ENCODE peak calls at places on chromosomes 13 and 19, in four cellular contexts. P is dorsolateral prefrontal cortex, N is ascending aorta, D is fibroblast of the aortic adventitia. I is an unnamed sample.

GRCh38 chr13:40490086-40490723 is 176.2 kb downstream of the FOXO1 start:
- DNase-seq in P (no peak), N (no peak), D (no peak), I (no peak)

GRCh38 chr19:29665826-29666633 is 769 bp downstream of the PLEKHF1 start:
- DNase-seq in N (peak), P (no peak), D (peak), I (no peak)

GRCh38 chr19:18634612-18635290 is 2.1 kb upstream of the KLHL26 start:
- DNase-seq in D (peak), N (no peak), P (no peak), I (peak)

GRCh38 chr13:49683489-49683888 is 7.8 kb downstream of the EBPL start:
- DNase-seq in N (no peak), P (no peak), D (no peak), I (no peak)

GRCh38 chr19:19372656-19373416 is 32.6 kb upstream of the GATAD2A start:
- DNase-seq in D (peak), N (peak), P (no peak), I (peak)

GRCh38 chr19:40237791-40238190 is 11.3 kb upstream of the CCNP start:
- DNase-seq in N (no peak), P (no peak), D (no peak), I (no peak)

GRCh38 chr13:72062566-72062965 is 195.6 kb upstream of the DACH1 start:
- DNase-seq in N (no peak), D (no peak), P (no peak), I (no peak)

GRCh38 chr19:56838930-56839664 is 1.4 kb downstream of the PEG3 start:
- DNase-seq in P (peak), N (peak), D (no peak), I (peak)

GRCh38 chr13:68748038-68748437 is 1359.6 kb upstream of the ATXN8OS start:
- DNase-seq in N (no peak), P (no peak), D (no peak), I (no peak)

GRCh38 chr13:35139591-35139990 is 197.5 kb downstream of the NBEA start:
- DNase-seq in P (no peak), N (no peak), D (peak), I (peak)

GRCh38 chr19:28727133-28727834 is 485.7 kb downstream of the UQCRFS1 start:
- DNase-seq in D (peak), P (no peak), N (no peak), I (peak)

GRCh38 chr13:20161275-20161950 is 561 bp upstream of the GJA3 start:
- DNase-seq in N (no peak), P (no peak), D (no peak), I (peak)

GRCh38 chr13:52846567-52847321 is 1.7 kb downstream of the PCDH8 start:
- DNase-seq in P (peak), D (peak), N (no peak), I (peak)

GRCh38 chr13:72208112-72208645 is 341.2 kb upstream of the DACH1 start:
- DNase-seq in P (no peak), D (no peak), N (no peak), I (no peak)

GRCh38 chr19:1102407-1103106 is 1.2 kb upstream of the GPX4 start:
- DNase-seq in D (peak), N (peak), P (no peak), I (peak)

GRCh38 chr13:41944635-41945401 is 16.1 kb downstream of the VWA8 start:
- DNase-seq in P (no peak), D (no peak), N (no peak), I (no peak)

GRCh38 chr13:83780201-83780600 is 102.1 kb downstream of the SLITRK1 start:
- DNase-seq in P (no peak), D (peak), N (no peak), I (peak)

GRCh38 chr19:17275441-17276175 is 6.1 kb upstream of the ANKLE1 start:
- DNase-seq in P (no peak), N (no peak), D (no peak), I (no peak)

GRCh38 chr13:20160346-20161274 is at the start of gene GJA3:
- DNase-seq in N (no peak), D (no peak), P (no peak), I (peak)

GRCh38 chr19:13684021-13684420 is 80.3 kb upstream of the MRI1 start:
- DNase-seq in N (no peak), P (no peak), D (no peak), I (no peak)

GRCh38 chr13:33073338-33073737 is 57.1 kb downstream of the KL start:
- DNase-seq in P (no peak), N (no peak), D (no peak), I (no peak)

GRCh38 chr13:110680852-110681251 is 25.1 kb downstream of the CARS2 start:
- DNase-seq in D (no peak), N (no peak), P (no peak), I (no peak)

GRCh38 chr19:14450168-14450874 is 17.2 kb downstream of the PKN1 start:
- DNase-seq in N (no peak), P (no peak), D (no peak), I (peak)

GRCh38 chr13:109869312-109870237 is 83.2 kb upstream of the IRS2 start:
- DNase-seq in N (no peak), P (peak), D (peak), I (peak)

GRCh38 chr19:45568732-45569131 is 15.9 kb downstream of the OPA3 start:
- DNase-seq in N (no peak), D (peak), P (no peak), I (peak)

GRCh38 chr13:108230377-108230776 is 12.2 kb downstream of the ABHD13 start:
- DNase-seq in P (no peak), D (no peak), N (no peak), I (no peak)

GRCh38 chr13:104024416-104025170 is 958.4 kb upstream of the SLC10A2 start:
- DNase-seq in D (peak), P (no peak), N (no peak), I (peak)

GRCh38 chr13:78960881-78961280 is 301.9 kb upstream of the OBI1 start:
- DNase-seq in N (no peak), P (no peak), D (no peak), I (no peak)
- H3K4me3 ChIP-seq in N (no peak), P (no peak), D (no peak), I (no peak)

GRCh38 chr19:43797118-43797517 is 5.1 kb downstream of the LYPD5 start:
- DNase-seq in D (no peak), N (no peak), P (no peak), I (no peak)

GRCh38 chr19:43798546-43799409 is 3.5 kb downstream of the LYPD5 start:
- DNase-seq in P (no peak), N (no peak), D (no peak), I (peak)

GRCh38 chr19:43799502-43800142 is 2.6 kb downstream of the LYPD5 start:
- DNase-seq in N (no peak), P (no peak), D (no peak), I (no peak)

GRCh38 chr19:43797556-43797955 is 4.7 kb downstream of the LYPD5 start:
- DNase-seq in D (no peak), P (no peak), N (no peak), I (no peak)

GRCh38 chr19:43798026-43798545 is 4.2 kb downstream of the LYPD5 start:
- DNase-seq in N (no peak), D (no peak), P (no peak), I (no peak)
- H3K4me3 ChIP-seq in N (peak), D (peak), P (peak), I (peak)

GRCh38 chr19:48646912-48647216 is 877 bp upstream of the CA11 start:
- DNase-seq in P (no peak), D (no peak), N (no peak), I (no peak)
- H3K4me3 ChIP-seq in P (no peak), D (peak), N (peak), I (peak)

DNA sequence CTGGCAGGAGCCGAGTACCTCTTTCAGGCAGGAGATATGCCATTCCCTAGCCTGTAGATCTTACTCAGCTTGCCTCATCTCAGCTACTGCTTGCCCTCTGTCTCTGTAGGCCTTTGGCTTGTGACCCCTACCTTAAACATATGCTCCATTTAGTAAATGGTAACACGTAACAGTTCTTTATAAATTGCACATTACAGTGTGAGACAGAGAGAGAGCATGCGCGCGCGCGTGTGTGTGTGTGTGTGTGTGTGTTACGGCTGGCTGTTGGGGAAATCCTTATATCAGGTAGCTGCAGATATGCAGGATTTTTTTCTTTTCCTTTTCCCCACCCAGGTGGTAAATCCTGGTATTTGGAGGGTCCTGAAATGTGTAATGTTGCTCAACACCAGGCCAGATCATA is 4.2 kb downstream of the SPINT2 start:
- DNase-seq in N (no peak), D (no peak), P (no peak), I (no peak)
- H3K4me3 ChIP-seq in N (peak), D (no peak), P (no peak), I (no peak)

GRCh38 chr19:3687774-3688706 is 12.2 kb downstream of the PIP5K1C start:
- DNase-seq in D (no peak), N (no peak), P (no peak), I (no peak)
- H3K4me3 ChIP-seq in D (no peak), N (no peak), P (no peak), I (no peak)

GRCh38 chr13:23321534-23322241 is 111.8 kb downstream of the SACS start:
- DNase-seq in N (no peak), D (peak), P (no peak), I (peak)
- H3K4me3 ChIP-seq in N (peak), D (peak), P (no peak), I (peak)

GRCh38 chr19:41626877-41627276 is at the start of gene CEACAM4:
- DNase-seq in P (no peak), N (no peak), D (no peak), I (no peak)
- H3K4me3 ChIP-seq in P (no peak), N (no peak), D (no peak), I (no peak)

GRCh38 chr13:28493740-28494536 is 990 bp downstream of the FLT1 start:
- DNase-seq in P (no peak), N (no peak), D (no peak), I (no peak)
- H3K4me3 ChIP-seq in P (peak), N (peak), D (peak), I (peak)

GRCh38 chr19:7869453-7869909 is 4.7 kb downstream of the PRR36 start:
- DNase-seq in N (no peak), P (no peak), D (peak), I (peak)

GRCh38 chr19:7869910-7870511 is 4.2 kb downstream of the PRR36 start:
- DNase-seq in P (no peak), D (peak), N (no peak), I (no peak)

GRCh38 chr19:7871280-7871529 is 3.0 kb downstream of the PRR36 start:
- DNase-seq in P (no peak), D (no peak), N (no peak), I (no peak)

GRCh38 chr19:7871530-7872305 is 2.5 kb downstream of the PRR36 start:
- DNase-seq in P (no peak), N (peak), D (peak), I (peak)

DNA sequence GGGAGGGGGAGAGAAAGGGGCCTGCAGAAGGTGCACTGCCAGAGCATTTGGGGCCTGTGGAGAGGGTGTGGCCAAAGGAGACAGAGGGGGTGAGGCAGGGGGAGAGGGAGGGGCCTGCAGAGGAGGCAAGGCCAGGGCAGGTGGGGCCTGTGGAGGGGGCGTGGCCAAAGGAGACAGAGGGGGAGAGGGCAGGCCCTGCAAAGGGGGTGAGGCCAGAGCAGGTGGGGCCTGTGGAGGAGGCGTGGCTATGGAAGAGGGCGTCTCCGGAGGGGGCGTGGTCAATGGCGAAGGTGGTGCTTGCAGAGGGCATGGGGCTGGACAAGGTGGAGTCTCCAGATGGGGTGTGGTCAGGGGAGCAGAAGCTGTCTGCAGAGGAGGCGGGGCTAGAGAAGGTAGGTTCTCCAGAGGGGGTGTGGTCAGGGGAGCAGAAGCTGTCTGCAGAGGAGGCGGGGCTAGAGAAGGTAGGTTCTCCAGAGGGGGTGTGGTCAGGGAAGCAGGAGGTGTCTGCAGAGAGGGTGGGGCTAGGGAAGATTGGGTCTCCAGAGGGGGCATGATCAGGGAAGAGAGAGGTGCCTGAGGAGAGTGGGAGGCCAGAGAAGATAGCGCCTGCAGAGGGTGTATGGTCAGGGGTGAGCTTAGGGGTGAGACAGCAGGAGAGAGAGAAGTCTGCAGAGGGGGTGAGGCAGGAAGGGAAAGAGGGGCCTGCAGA is 3.5 kb downstream of the PRR36 start:
- DNase-seq in P (no peak), N (no peak), D (peak), I (no peak)
- H3K4me3 ChIP-seq in P (no peak), N (no peak), D (no peak), I (no peak)

GRCh38 chr13:44989941-44990340 is 603 bp downstream of the GPALPP1 start:
- DNase-seq in P (no peak), D (no peak), N (no peak), I (no peak)
- H3K4me3 ChIP-seq in P (peak), D (peak), N (peak), I (peak)

I was measured in foreskin fibroblast.